ENCODE peak calls at places on chromosome 6, in seven cellular contexts. C is HFFc6; I is cardiac fibroblast; A is omental fat pad; R is stimulated activated CD4-positive, alpha-beta T cell treated with anti-CD3 and anti-CD28 coated beads, Interleukin-12 subunit alpha, Interleukin-12 subunit beta, amount 100 ng/mL, for 4 hours; X is psoas muscle; U is ACHN. M is an unnamed sample.

GRCh38 chr6:113833537-113833936 is 23.6 kb upstream of the MARCKS start:
- DNase-seq in C (peak), I (peak), A (no peak), R (no peak), X (no peak), U (no peak), M (no peak)

GRCh38 chr6:43779864-43780260 is 9.9 kb downstream of the VEGFA start:
- DNase-seq in C (no peak), I (peak), A (no peak), R (no peak), X (no peak), U (no peak), M (no peak)

GRCh38 chr6:135941275-135941674 is 89.8 kb downstream of the PDE7B start:
- DNase-seq in C (no peak), I (peak), A (no peak), R (no peak), X (no peak), U (no peak), M (no peak)

GRCh38 chr6:142760152-142760551 is 184.8 kb downstream of the HIVEP2 start:
- DNase-seq in C (peak), I (peak), A (no peak), R (no peak), X (no peak), U (no peak), M (no peak)

GRCh38 chr6:11271637-11272036 is 39.2 kb upstream of the NEDD9 start:
- DNase-seq in C (no peak), I (peak), A (no peak), R (no peak), X (no peak), U (no peak), M (no peak)

GRCh38 chr6:31272431-31272830 is 539 bp upstream of the HLA-C start:
- DNase-seq in C (no peak), I (peak), A (no peak), R (no peak), X (no peak), U (peak), M (no peak)

GRCh38 chr6:115467726-115468125 is 593.0 kb downstream of the FRK start:
- DNase-seq in C (no peak), I (no peak), A (no peak), R (no peak), X (no peak), U (no peak), M (no peak)

GRCh38 chr6:126625019-126625418 is 285.1 kb downstream of the CENPW start:
- DNase-seq in C (peak), I (peak), A (no peak), R (no peak), X (no peak), U (peak), M (no peak)

GRCh38 chr6:120992257-120992656 is 342.0 kb downstream of the TBC1D32 start:
- DNase-seq in C (no peak), I (no peak), A (no peak), R (no peak), X (no peak), U (no peak), M (no peak)

GRCh38 chr6:73679009-73679408 is 17.0 kb upstream of the CD109 start:
- DNase-seq in C (no peak), I (no peak), A (no peak), R (no peak), X (no peak), U (no peak), M (no peak)